ENCODE peak calls at places on chromosome 2, in seven cellular contexts. One of them, this sample, is unnamed.

GRCh38 chr2:68452168-68452890 is 14.8 kb downstream of the FBXO48 start:
- DNase-seq in NCI-H1417 treated with DMSO at 0.1 percent for 48 hours: no peak
- DNase-seq in activated T-helper 1 cell treated with anti-CD3 and anti-CD28 coated beads, Interleukin-12 subunit alpha, Interleukin-12 subunit beta, Interleukin-2, Interleukin-4 antibody, amounts not matched to agents 30 ng/mL and 10 ng/mL and 1 ng/mL, durations not matched to agents 14 hours and 24 hours and 36 hours: no peak
- DNase-seq in germinal center: no peak
- DNase-seq in NB4: peak
- DNase-seq in iris pigment epithelial cell: no peak
- DNase-seq in CD4-positive, alpha-beta memory T cell: peak
- DNase-seq in this sample: no peak

GRCh38 chr2:3222636-3223035 is 155.0 kb downstream of the EIPR1 start:
- DNase-seq in NCI-H1417 treated with DMSO at 0.1 percent for 48 hours: no peak
- DNase-seq in activated T-helper 1 cell treated with anti-CD3 and anti-CD28 coated beads, Interleukin-12 subunit alpha, Interleukin-12 subunit beta, Interleukin-2, Interleukin-4 antibody, amounts not matched to agents 30 ng/mL and 10 ng/mL and 1 ng/mL, durations not matched to agents 14 hours and 24 hours and 36 hours: peak
- DNase-seq in germinal center: no peak
- DNase-seq in NB4: no peak
- DNase-seq in iris pigment epithelial cell: peak
- DNase-seq in CD4-positive, alpha-beta memory T cell: peak
- DNase-seq in this sample: no peak

GRCh38 chr2:205461169-205461568 is 221.1 kb upstream of the NRP2 start:
- DNase-seq in NCI-H1417 treated with DMSO at 0.1 percent for 48 hours: no peak
- DNase-seq in activated T-helper 1 cell treated with anti-CD3 and anti-CD28 coated beads, Interleukin-12 subunit alpha, Interleukin-12 subunit beta, Interleukin-2, Interleukin-4 antibody, amounts not matched to agents 30 ng/mL and 10 ng/mL and 1 ng/mL, durations not matched to agents 14 hours and 24 hours and 36 hours: no peak
- DNase-seq in germinal center: no peak
- DNase-seq in NB4: no peak
- DNase-seq in iris pigment epithelial cell: peak
- DNase-seq in CD4-positive, alpha-beta memory T cell: no peak
- DNase-seq in this sample: no peak

GRCh38 chr2:60806988-60807681 is 51.1 kb downstream of the PAPOLG start:
- DNase-seq in NCI-H1417 treated with DMSO at 0.1 percent for 48 hours: peak
- DNase-seq in activated T-helper 1 cell treated with anti-CD3 and anti-CD28 coated beads, Interleukin-12 subunit alpha, Interleukin-12 subunit beta, Interleukin-2, Interleukin-4 antibody, amounts not matched to agents 30 ng/mL and 10 ng/mL and 1 ng/mL, durations not matched to agents 14 hours and 24 hours and 36 hours: no peak
- DNase-seq in germinal center: peak
- DNase-seq in NB4: peak
- DNase-seq in iris pigment epithelial cell: peak
- DNase-seq in CD4-positive, alpha-beta memory T cell: peak
- DNase-seq in this sample: no peak

GRCh38 chr2:177489719-177490301 is 97.2 kb downstream of the AGPS start:
- DNase-seq in NCI-H1417 treated with DMSO at 0.1 percent for 48 hours: no peak
- DNase-seq in activated T-helper 1 cell treated with anti-CD3 and anti-CD28 coated beads, Interleukin-12 subunit alpha, Interleukin-12 subunit beta, Interleukin-2, Interleukin-4 antibody, amounts not matched to agents 30 ng/mL and 10 ng/mL and 1 ng/mL, durations not matched to agents 14 hours and 24 hours and 36 hours: no peak
- DNase-seq in germinal center: peak
- DNase-seq in NB4: peak
- DNase-seq in iris pigment epithelial cell: peak
- DNase-seq in CD4-positive, alpha-beta memory T cell: no peak
- DNase-seq in this sample: no peak

GRCh38 chr2:207163815-207164747 is 1.7 kb downstream of the KLF7 start:
- DNase-seq in NCI-H1417 treated with DMSO at 0.1 percent for 48 hours: no peak
- DNase-seq in activated T-helper 1 cell treated with anti-CD3 and anti-CD28 coated beads, Interleukin-12 subunit alpha, Interleukin-12 subunit beta, Interleukin-2, Interleukin-4 antibody, amounts not matched to agents 30 ng/mL and 10 ng/mL and 1 ng/mL, durations not matched to agents 14 hours and 24 hours and 36 hours: no peak
- DNase-seq in germinal center: peak
- DNase-seq in NB4: peak
- DNase-seq in iris pigment epithelial cell: peak
- DNase-seq in CD4-positive, alpha-beta memory T cell: no peak
- DNase-seq in this sample: no peak

GRCh38 chr2:175187378-175187777 is 5.9 kb upstream of the ATP5MC3 start:
- DNase-seq in NCI-H1417 treated with DMSO at 0.1 percent for 48 hours: no peak
- DNase-seq in activated T-helper 1 cell treated with anti-CD3 and anti-CD28 coated beads, Interleukin-12 subunit alpha, Interleukin-12 subunit beta, Interleukin-2, Interleukin-4 antibody, amounts not matched to agents 30 ng/mL and 10 ng/mL and 1 ng/mL, durations not matched to agents 14 hours and 24 hours and 36 hours: no peak
- DNase-seq in germinal center: no peak
- DNase-seq in NB4: peak
- DNase-seq in iris pigment epithelial cell: peak
- DNase-seq in CD4-positive, alpha-beta memory T cell: no peak
- DNase-seq in this sample: no peak

GRCh38 chr2:112216158-112216557 is 38.7 kb downstream of the ZC3H8 start:
- DNase-seq in NCI-H1417 treated with DMSO at 0.1 percent for 48 hours: no peak
- DNase-seq in activated T-helper 1 cell treated with anti-CD3 and anti-CD28 coated beads, Interleukin-12 subunit alpha, Interleukin-12 subunit beta, Interleukin-2, Interleukin-4 antibody, amounts not matched to agents 30 ng/mL and 10 ng/mL and 1 ng/mL, durations not matched to agents 14 hours and 24 hours and 36 hours: no peak
- DNase-seq in germinal center: no peak
- DNase-seq in NB4: peak
- DNase-seq in iris pigment epithelial cell: peak
- DNase-seq in CD4-positive, alpha-beta memory T cell: no peak
- DNase-seq in this sample: no peak

GRCh38 chr2:74576830-74577229 is 22.3 kb downstream of the DOK1 start:
- DNase-seq in NCI-H1417 treated with DMSO at 0.1 percent for 48 hours: no peak
- DNase-seq in activated T-helper 1 cell treated with anti-CD3 and anti-CD28 coated beads, Interleukin-12 subunit alpha, Interleukin-12 subunit beta, Interleukin-2, Interleukin-4 antibody, amounts not matched to agents 30 ng/mL and 10 ng/mL and 1 ng/mL, durations not matched to agents 14 hours and 24 hours and 36 hours: no peak
- DNase-seq in germinal center: no peak
- DNase-seq in NB4: peak
- DNase-seq in iris pigment epithelial cell: peak
- DNase-seq in CD4-positive, alpha-beta memory T cell: no peak
- DNase-seq in this sample: no peak

GRCh38 chr2:241081190-241081642 is 20.9 kb downstream of the MTERF4 start:
- DNase-seq in NCI-H1417 treated with DMSO at 0.1 percent for 48 hours: no peak
- DNase-seq in activated T-helper 1 cell treated with anti-CD3 and anti-CD28 coated beads, Interleukin-12 subunit alpha, Interleukin-12 subunit beta, Interleukin-2, Interleukin-4 antibody, amounts not matched to agents 30 ng/mL and 10 ng/mL and 1 ng/mL, durations not matched to agents 14 hours and 24 hours and 36 hours: no peak
- DNase-seq in germinal center: no peak
- DNase-seq in NB4: no peak
- DNase-seq in iris pigment epithelial cell: no peak
- DNase-seq in CD4-positive, alpha-beta memory T cell: no peak
- DNase-seq in this sample: no peak

GRCh38 chr2:236176951-236177350 is 8.8 kb upstream of the GBX2 start:
- DNase-seq in NCI-H1417 treated with DMSO at 0.1 percent for 48 hours: no peak
- DNase-seq in activated T-helper 1 cell treated with anti-CD3 and anti-CD28 coated beads, Interleukin-12 subunit alpha, Interleukin-12 subunit beta, Interleukin-2, Interleukin-4 antibody, amounts not matched to agents 30 ng/mL and 10 ng/mL and 1 ng/mL, durations not matched to agents 14 hours and 24 hours and 36 hours: no peak
- DNase-seq in germinal center: no peak
- DNase-seq in NB4: no peak
- DNase-seq in iris pigment epithelial cell: no peak
- DNase-seq in CD4-positive, alpha-beta memory T cell: no peak
- DNase-seq in this sample: no peak

GRCh38 chr2:96665083-96665569 is 22.6 kb downstream of the FER1L5 start:
- DNase-seq in NCI-H1417 treated with DMSO at 0.1 percent for 48 hours: no peak
- DNase-seq in activated T-helper 1 cell treated with anti-CD3 and anti-CD28 coated beads, Interleukin-12 subunit alpha, Interleukin-12 subunit beta, Interleukin-2, Interleukin-4 antibody, amounts not matched to agents 30 ng/mL and 10 ng/mL and 1 ng/mL, durations not matched to agents 14 hours and 24 hours and 36 hours: no peak
- DNase-seq in germinal center: no peak
- DNase-seq in NB4: peak
- DNase-seq in iris pigment epithelial cell: peak
- DNase-seq in CD4-positive, alpha-beta memory T cell: no peak
- DNase-seq in this sample: no peak

GRCh38 chr2:52686935-52687334 is 1080.7 kb upstream of the CHAC2 start:
- DNase-seq in NCI-H1417 treated with DMSO at 0.1 percent for 48 hours: no peak
- DNase-seq in activated T-helper 1 cell treated with anti-CD3 and anti-CD28 coated beads, Interleukin-12 subunit alpha, Interleukin-12 subunit beta, Interleukin-2, Interleukin-4 antibody, amounts not matched to agents 30 ng/mL and 10 ng/mL and 1 ng/mL, durations not matched to agents 14 hours and 24 hours and 36 hours: no peak
- DNase-seq in germinal center: no peak
- DNase-seq in NB4: no peak
- DNase-seq in iris pigment epithelial cell: peak
- DNase-seq in CD4-positive, alpha-beta memory T cell: no peak
- DNase-seq in this sample: no peak

GRCh38 chr2:37711831-37712230 is 40.4 kb upstream of the CDC42EP3 start:
- DNase-seq in NCI-H1417 treated with DMSO at 0.1 percent for 48 hours: no peak
- DNase-seq in activated T-helper 1 cell treated with anti-CD3 and anti-CD28 coated beads, Interleukin-12 subunit alpha, Interleukin-12 subunit beta, Interleukin-2, Interleukin-4 antibody, amounts not matched to agents 30 ng/mL and 10 ng/mL and 1 ng/mL, durations not matched to agents 14 hours and 24 hours and 36 hours: no peak
- DNase-seq in germinal center: no peak
- DNase-seq in NB4: no peak
- DNase-seq in iris pigment epithelial cell: peak
- DNase-seq in CD4-positive, alpha-beta memory T cell: no peak
- DNase-seq in this sample: no peak

GRCh38 chr2:95283562-95283961 is 9.3 kb downstream of the PROM2 start:
- DNase-seq in NCI-H1417 treated with DMSO at 0.1 percent for 48 hours: no peak
- DNase-seq in activated T-helper 1 cell treated with anti-CD3 and anti-CD28 coated beads, Interleukin-12 subunit alpha, Interleukin-12 subunit beta, Interleukin-2, Interleukin-4 antibody, amounts not matched to agents 30 ng/mL and 10 ng/mL and 1 ng/mL, durations not matched to agents 14 hours and 24 hours and 36 hours: no peak
- DNase-seq in germinal center: no peak
- DNase-seq in NB4: no peak
- DNase-seq in iris pigment epithelial cell: no peak
- DNase-seq in CD4-positive, alpha-beta memory T cell: no peak
- DNase-seq in this sample: no peak

GRCh38 chr2:174222154-174222553 is 26.2 kb downstream of the OLA1 start:
- DNase-seq in NCI-H1417 treated with DMSO at 0.1 percent for 48 hours: no peak
- DNase-seq in activated T-helper 1 cell treated with anti-CD3 and anti-CD28 coated beads, Interleukin-12 subunit alpha, Interleukin-12 subunit beta, Interleukin-2, Interleukin-4 antibody, amounts not matched to agents 30 ng/mL and 10 ng/mL and 1 ng/mL, durations not matched to agents 14 hours and 24 hours and 36 hours: no peak
- DNase-seq in germinal center: no peak
- DNase-seq in NB4: no peak
- DNase-seq in iris pigment epithelial cell: no peak
- DNase-seq in CD4-positive, alpha-beta memory T cell: no peak
- DNase-seq in this sample: no peak

GRCh38 chr2:108621087-108621559 is 86.9 kb downstream of the LIMS1 start:
- DNase-seq in NCI-H1417 treated with DMSO at 0.1 percent for 48 hours: no peak
- DNase-seq in activated T-helper 1 cell treated with anti-CD3 and anti-CD28 coated beads, Interleukin-12 subunit alpha, Interleukin-12 subunit beta, Interleukin-2, Interleukin-4 antibody, amounts not matched to agents 30 ng/mL and 10 ng/mL and 1 ng/mL, durations not matched to agents 14 hours and 24 hours and 36 hours: peak
- DNase-seq in germinal center: peak
- DNase-seq in NB4: peak
- DNase-seq in iris pigment epithelial cell: peak
- DNase-seq in CD4-positive, alpha-beta memory T cell: peak
- DNase-seq in this sample: peak

GRCh38 chr2:158048327-158048726 is 53.3 kb upstream of the UPP2 start:
- DNase-seq in NCI-H1417 treated with DMSO at 0.1 percent for 48 hours: no peak
- DNase-seq in activated T-helper 1 cell treated with anti-CD3 and anti-CD28 coated beads, Interleukin-12 subunit alpha, Interleukin-12 subunit beta, Interleukin-2, Interleukin-4 antibody, amounts not matched to agents 30 ng/mL and 10 ng/mL and 1 ng/mL, durations not matched to agents 14 hours and 24 hours and 36 hours: no peak
- DNase-seq in germinal center: no peak
- DNase-seq in NB4: no peak
- DNase-seq in iris pigment epithelial cell: no peak
- DNase-seq in CD4-positive, alpha-beta memory T cell: no peak
- DNase-seq in this sample: no peak

GRCh38 chr2:159516241-159516758 is 100.0 kb downstream of the BAZ2B start:
- DNase-seq in NCI-H1417 treated with DMSO at 0.1 percent for 48 hours: peak
- DNase-seq in activated T-helper 1 cell treated with anti-CD3 and anti-CD28 coated beads, Interleukin-12 subunit alpha, Interleukin-12 subunit beta, Interleukin-2, Interleukin-4 antibody, amounts not matched to agents 30 ng/mL and 10 ng/mL and 1 ng/mL, durations not matched to agents 14 hours and 24 hours and 36 hours: no peak
- DNase-seq in germinal center: peak
- DNase-seq in NB4: peak
- DNase-seq in iris pigment epithelial cell: peak
- DNase-seq in CD4-positive, alpha-beta memory T cell: peak
- DNase-seq in this sample: no peak

GRCh38 chr2:71667256-71668182 is 214.2 kb downstream of the DYSF start:
- DNase-seq in NCI-H1417 treated with DMSO at 0.1 percent for 48 hours: no peak
- DNase-seq in activated T-helper 1 cell treated with anti-CD3 and anti-CD28 coated beads, Interleukin-12 subunit alpha, Interleukin-12 subunit beta, Interleukin-2, Interleukin-4 antibody, amounts not matched to agents 30 ng/mL and 10 ng/mL and 1 ng/mL, durations not matched to agents 14 hours and 24 hours and 36 hours: no peak
- DNase-seq in germinal center: no peak
- DNase-seq in NB4: no peak
- DNase-seq in iris pigment epithelial cell: no peak
- DNase-seq in CD4-positive, alpha-beta memory T cell: no peak
- DNase-seq in this sample: no peak

GRCh38 chr2:69102234-69102633 is 89.3 kb downstream of the ANTXR1 start:
- DNase-seq in NCI-H1417 treated with DMSO at 0.1 percent for 48 hours: no peak
- DNase-seq in activated T-helper 1 cell treated with anti-CD3 and anti-CD28 coated beads, Interleukin-12 subunit alpha, Interleukin-12 subunit beta, Interleukin-2, Interleukin-4 antibody, amounts not matched to agents 30 ng/mL and 10 ng/mL and 1 ng/mL, durations not matched to agents 14 hours and 24 hours and 36 hours: no peak
- DNase-seq in germinal center: no peak
- DNase-seq in NB4: no peak
- DNase-seq in iris pigment epithelial cell: no peak
- DNase-seq in CD4-positive, alpha-beta memory T cell: no peak
- DNase-seq in this sample: no peak

GRCh38 chr2:96906719-96907404 is 37.0 kb upstream of the SEMA4C start:
- DNase-seq in NCI-H1417 treated with DMSO at 0.1 percent for 48 hours: no peak
- DNase-seq in activated T-helper 1 cell treated with anti-CD3 and anti-CD28 coated beads, Interleukin-12 subunit alpha, Interleukin-12 subunit beta, Interleukin-2, Interleukin-4 antibody, amounts not matched to agents 30 ng/mL and 10 ng/mL and 1 ng/mL, durations not matched to agents 14 hours and 24 hours and 36 hours: no peak
- DNase-seq in germinal center: no peak
- DNase-seq in NB4: no peak
- DNase-seq in iris pigment epithelial cell: no peak
- DNase-seq in CD4-positive, alpha-beta memory T cell: no peak
- DNase-seq in this sample: no peak

GRCh38 chr2:171762879-171763573 is 75.8 kb downstream of the DYNC1I2 start:
- DNase-seq in NCI-H1417 treated with DMSO at 0.1 percent for 48 hours: no peak
- DNase-seq in activated T-helper 1 cell treated with anti-CD3 and anti-CD28 coated beads, Interleukin-12 subunit alpha, Interleukin-12 subunit beta, Interleukin-2, Interleukin-4 antibody, amounts not matched to agents 30 ng/mL and 10 ng/mL and 1 ng/mL, durations not matched to agents 14 hours and 24 hours and 36 hours: no peak
- DNase-seq in germinal center: no peak
- DNase-seq in NB4: peak
- DNase-seq in iris pigment epithelial cell: peak
- DNase-seq in CD4-positive, alpha-beta memory T cell: no peak
- DNase-seq in this sample: no peak

GRCh38 chr2:55144922-55145820 is 86.9 kb downstream of the CLHC1 start:
- DNase-seq in NCI-H1417 treated with DMSO at 0.1 percent for 48 hours: no peak
- DNase-seq in activated T-helper 1 cell treated with anti-CD3 and anti-CD28 coated beads, Interleukin-12 subunit alpha, Interleukin-12 subunit beta, Interleukin-2, Interleukin-4 antibody, amounts not matched to agents 30 ng/mL and 10 ng/mL and 1 ng/mL, durations not matched to agents 14 hours and 24 hours and 36 hours: no peak
- DNase-seq in germinal center: no peak
- DNase-seq in NB4: no peak
- DNase-seq in iris pigment epithelial cell: peak
- DNase-seq in CD4-positive, alpha-beta memory T cell: no peak
- DNase-seq in this sample: no peak

GRCh38 chr2:109171444-109172334 is 42.7 kb downstream of the SH3RF3 start:
- DNase-seq in NCI-H1417 treated with DMSO at 0.1 percent for 48 hours: no peak
- DNase-seq in activated T-helper 1 cell treated with anti-CD3 and anti-CD28 coated beads, Interleukin-12 subunit alpha, Interleukin-12 subunit beta, Interleukin-2, Interleukin-4 antibody, amounts not matched to agents 30 ng/mL and 10 ng/mL and 1 ng/mL, durations not matched to agents 14 hours and 24 hours and 36 hours: no peak
- DNase-seq in germinal center: no peak
- DNase-seq in NB4: no peak
- DNase-seq in iris pigment epithelial cell: peak
- DNase-seq in CD4-positive, alpha-beta memory T cell: no peak
- DNase-seq in this sample: no peak

GRCh38 chr2:137420744-137421143 is 543.5 kb upstream of the HNMT start:
- DNase-seq in NCI-H1417 treated with DMSO at 0.1 percent for 48 hours: no peak
- DNase-seq in activated T-helper 1 cell treated with anti-CD3 and anti-CD28 coated beads, Interleukin-12 subunit alpha, Interleukin-12 subunit beta, Interleukin-2, Interleukin-4 antibody, amounts not matched to agents 30 ng/mL and 10 ng/mL and 1 ng/mL, durations not matched to agents 14 hours and 24 hours and 36 hours: no peak
- DNase-seq in germinal center: no peak
- DNase-seq in NB4: no peak
- DNase-seq in iris pigment epithelial cell: peak
- DNase-seq in CD4-positive, alpha-beta memory T cell: no peak
- DNase-seq in this sample: no peak

GRCh38 chr2:45014016-45014702 is 4.9 kb upstream of the SIX2 start:
- DNase-seq in NCI-H1417 treated with DMSO at 0.1 percent for 48 hours: no peak
- DNase-seq in activated T-helper 1 cell treated with anti-CD3 and anti-CD28 coated beads, Interleukin-12 subunit alpha, Interleukin-12 subunit beta, Interleukin-2, Interleukin-4 antibody, amounts not matched to agents 30 ng/mL and 10 ng/mL and 1 ng/mL, durations not matched to agents 14 hours and 24 hours and 36 hours: no peak
- DNase-seq in germinal center: peak
- DNase-seq in NB4: peak
- DNase-seq in iris pigment epithelial cell: peak
- DNase-seq in CD4-positive, alpha-beta memory T cell: no peak
- DNase-seq in this sample: no peak

GRCh38 chr2:118850901-118851268 is 3.4 kb upstream of the EN1 start:
- DNase-seq in NCI-H1417 treated with DMSO at 0.1 percent for 48 hours: no peak
- DNase-seq in activated T-helper 1 cell treated with anti-CD3 and anti-CD28 coated beads, Interleukin-12 subunit alpha, Interleukin-12 subunit beta, Interleukin-2, Interleukin-4 antibody, amounts not matched to agents 30 ng/mL and 10 ng/mL and 1 ng/mL, durations not matched to agents 14 hours and 24 hours and 36 hours: no peak
- DNase-seq in germinal center: no peak
- DNase-seq in NB4: no peak
- DNase-seq in iris pigment epithelial cell: no peak
- DNase-seq in CD4-positive, alpha-beta memory T cell: no peak
- DNase-seq in this sample: no peak

GRCh38 chr2:3633982-3634630 is 23.9 kb upstream of the ALLC start:
- DNase-seq in NCI-H1417 treated with DMSO at 0.1 percent for 48 hours: no peak
- DNase-seq in activated T-helper 1 cell treated with anti-CD3 and anti-CD28 coated beads, Interleukin-12 subunit alpha, Interleukin-12 subunit beta, Interleukin-2, Interleukin-4 antibody, amounts not matched to agents 30 ng/mL and 10 ng/mL and 1 ng/mL, durations not matched to agents 14 hours and 24 hours and 36 hours: no peak
- DNase-seq in germinal center: no peak
- DNase-seq in NB4: no peak
- DNase-seq in iris pigment epithelial cell: no peak
- DNase-seq in CD4-positive, alpha-beta memory T cell: no peak
- DNase-seq in this sample: no peak

GRCh38 chr2:102795641-102796040 is 33.8 kb downstream of the TMEM182 start:
- DNase-seq in NCI-H1417 treated with DMSO at 0.1 percent for 48 hours: no peak
- DNase-seq in activated T-helper 1 cell treated with anti-CD3 and anti-CD28 coated beads, Interleukin-12 subunit alpha, Interleukin-12 subunit beta, Interleukin-2, Interleukin-4 antibody, amounts not matched to agents 30 ng/mL and 10 ng/mL and 1 ng/mL, durations not matched to agents 14 hours and 24 hours and 36 hours: no peak
- DNase-seq in germinal center: no peak
- DNase-seq in NB4: no peak
- DNase-seq in iris pigment epithelial cell: no peak
- DNase-seq in CD4-positive, alpha-beta memory T cell: no peak
- DNase-seq in this sample: no peak

GRCh38 chr2:16277117-16277516 is 336.8 kb downstream of the MYCN start:
- DNase-seq in NCI-H1417 treated with DMSO at 0.1 percent for 48 hours: no peak
- DNase-seq in activated T-helper 1 cell treated with anti-CD3 and anti-CD28 coated beads, Interleukin-12 subunit alpha, Interleukin-12 subunit beta, Interleukin-2, Interleukin-4 antibody, amounts not matched to agents 30 ng/mL and 10 ng/mL and 1 ng/mL, durations not matched to agents 14 hours and 24 hours and 36 hours: no peak
- DNase-seq in germinal center: no peak
- DNase-seq in NB4: no peak
- DNase-seq in iris pigment epithelial cell: no peak
- DNase-seq in CD4-positive, alpha-beta memory T cell: no peak
- DNase-seq in this sample: peak

This sample was measured in NK-92 treated with Interleukin-12 subunit alpha and Interleukin-12 subunit beta, amount 100 ng/mL, for 24 hours.